ENCODE peak calls at places on chromosomes 6 and 20, in ten cellular contexts. Z is AG08396; M is right cardiac atrium; J is IMR-90; D is heart right ventricle; K is GM04504; O is central memory CD4-positive, alpha-beta T cell; E is SIG-M5; C is SHP77 treated with DMSO at 0.1 percent for 48 hours; U is naive B cell. I is an unnamed sample.

GRCh38 chr6:45479834-45480696 is 102.3 kb upstream of the SUPT3H start:
- DNase-seq in Z (peak; percentile 19), M (no peak), J (peak; percentile 88), D (no peak), K (no peak), O (no peak), E (no peak), C (no peak), U (no peak), I (no peak)

GRCh38 chr6:4381379-4381778 is 246.0 kb upstream of the ECI2 start:
- DNase-seq in Z (no peak), M (no peak), J (peak; percentile 89), D (no peak), K (no peak), O (no peak), E (no peak), C (no peak), U (no peak), I (peak; percentile 21)

GRCh38 chr6:37143585-37143984 is 26.4 kb upstream of the PIM1 start:
- DNase-seq in Z (no peak), M (no peak), J (no peak), D (no peak), K (no peak), O (no peak), E (no peak), C (no peak), U (no peak), I (no peak)

GRCh38 chr20:58075980-58076749 is 152.3 kb downstream of the ANKRD60 start:
- DNase-seq in Z (no peak), M (peak; percentile 28), J (no peak), D (no peak), K (no peak), O (no peak), E (no peak), C (no peak), U (no peak), I (no peak)

GRCh38 chr6:163565140-163565539 is 150.6 kb downstream of the QKI start:
- DNase-seq in Z (no peak), M (no peak), J (peak; percentile 56), D (no peak), K (no peak), O (no peak), E (no peak), C (peak; percentile 27), U (no peak), I (no peak)

GRCh38 chr20:48571945-48572589 is 255.7 kb downstream of the PREX1 start:
- DNase-seq in Z (no peak), M (no peak), J (no peak), D (no peak), K (no peak), O (no peak), E (no peak), C (no peak), U (no peak), I (no peak)

GRCh38 chr6:135880066-135880972 is 28.8 kb downstream of the PDE7B start:
- DNase-seq in Z (peak; percentile 18), M (no peak), J (peak; percentile 76), D (no peak), K (peak; percentile 42), O (peak; percentile 69), E (no peak), C (no peak), U (peak; percentile 72), I (peak; percentile 36)

GRCh38 chr6:36979343-36979742 is 6.7 kb downstream of the MTCH1 start:
- DNase-seq in Z (peak; percentile 77), M (peak; percentile 76), J (peak; percentile 41), D (no peak), K (peak; percentile 28), O (no peak), E (no peak), C (no peak), U (no peak), I (peak; percentile 24)

GRCh38 chr20:39210331-39211074 is 248.4 kb downstream of the DHX35 start:
- DNase-seq in Z (no peak), M (no peak), J (no peak), D (no peak), K (no peak), O (no peak), E (no peak), C (no peak), U (no peak), I (no peak)

GRCh38 chr6:37125779-37126553 is 44.0 kb upstream of the PIM1 start:
- DNase-seq in Z (no peak), M (no peak), J (no peak), D (no peak), K (no peak), O (no peak), E (no peak), C (no peak), U (no peak), I (peak; percentile 68)

GRCh38 chr20:61970357-61970756 is 95.3 kb downstream of the TAF4 start:
- DNase-seq in Z (no peak), M (no peak), J (no peak), D (no peak), K (no peak), O (no peak), E (no peak), C (no peak), U (no peak), I (no peak)

GRCh38 chr6:138346302-138347195 is 31.2 kb upstream of the SMIM28 start:
- DNase-seq in Z (no peak), M (no peak), J (peak; percentile 19), D (no peak), K (peak; percentile 32), O (no peak), E (no peak), C (no peak), U (no peak), I (peak; percentile 19)

GRCh38 chr6:90148867-90149266 is 147.8 kb downstream of the BACH2 start:
- DNase-seq in Z (no peak), M (no peak), J (no peak), D (no peak), K (no peak), O (no peak), E (no peak), C (no peak), U (no peak), I (no peak)

GRCh38 chr6:15365273-15365687 is 119.4 kb downstream of the JARID2 start:
- DNase-seq in Z (peak; percentile 56), M (peak; percentile 89), J (peak; percentile 84), D (peak; percentile 76), K (peak; percentile 88), O (peak; percentile 37), E (peak; percentile 53), C (peak; percentile 67), U (peak; percentile 44), I (no peak)

GRCh38 chr6:31734247-31734702 is 2.1 kb downstream of the CLIC1 start:
- DNase-seq in Z (no peak), M (no peak), J (no peak), D (no peak), K (no peak), O (no peak), E (no peak), C (no peak), U (no peak), I (no peak)

GRCh38 chr6:35419431-35419830 is 32.7 kb upstream of the FANCE start:
- DNase-seq in Z (peak; percentile 54), M (no peak), J (peak; percentile 91), D (no peak), K (peak; percentile 21), O (no peak), E (no peak), C (no peak), U (no peak), I (no peak)

GRCh38 chr20:21508230-21509078 is 5.4 kb downstream of the NKX2-2 start:
- DNase-seq in Z (no peak), M (no peak), J (no peak), D (no peak), K (no peak), O (no peak), E (no peak), C (no peak), U (no peak), I (no peak)

GRCh38 chr6:42136508-42137191 is 5.8 kb downstream of the C6orf132 start:
- DNase-seq in Z (peak; percentile 83), M (no peak), J (peak; percentile 85), D (no peak), K (no peak), O (no peak), E (no peak), C (no peak), U (peak; percentile 46), I (peak; percentile 92)

GRCh38 chr20:56835829-56836228 is 206.7 kb downstream of the TFAP2C start:
- DNase-seq in Z (no peak), M (no peak), J (no peak), D (no peak), K (no peak), O (no peak), E (no peak), C (no peak), U (no peak), I (no peak)

GRCh38 chr20:18465536-18466200 is 1.2 kb downstream of the DZANK1 start:
- DNase-seq in Z (no peak), M (no peak), J (no peak), D (no peak), K (no peak), O (no peak), E (no peak), C (no peak), U (no peak), I (no peak)

GRCh38 chr6:165662041-165662491 is 975 bp downstream of the PDE10A start:
- DNase-seq in Z (peak; percentile 20), M (peak; percentile 71), J (peak; percentile 18), D (peak; percentile 61), K (no peak), O (no peak), E (no peak), C (peak; percentile 32), U (no peak), I (no peak)

GRCh38 chr6:147279423-147279822 is 75.2 kb downstream of the STXBP5 start:
- DNase-seq in Z (no peak), M (no peak), J (peak; percentile 50), D (no peak), K (peak; percentile 34), O (no peak), E (no peak), C (no peak), U (no peak), I (no peak)

GRCh38 chr6:24864345-24864744 is 65.6 kb upstream of the ARMH2 start:
- DNase-seq in Z (no peak), M (no peak), J (peak; percentile 85), D (no peak), K (no peak), O (no peak), E (no peak), C (peak; percentile 57), U (no peak), I (no peak)